ENCODE peak calls at places on chromosomes 6 and 20, in six cellular contexts. W, M, B, Q, R and X are unnamed samples.

GRCh38 chr20:47349365-47350180 is 6.9 kb downstream of the ZMYND8 start:
- DNase-seq in W (no peak), M (no peak), B (peak; percentile 47), Q (peak; percentile 46), R (no peak), X (no peak)

GRCh38 chr6:7161253-7161623 is 53.5 kb downstream of the RREB1 start:
- DNase-seq in W (no peak), M (no peak), B (no peak), Q (no peak), R (no peak), X (no peak)

GRCh38 chr20:63500151-63500901 is 1.4 kb upstream of the EEF1A2 start:
- DNase-seq in W (no peak), M (no peak), B (no peak), Q (no peak), R (no peak), X (no peak)

GRCh38 chr20:63003546-63003945 is 3.2 kb downstream of the BHLHE23 start:
- DNase-seq in W (no peak), M (no peak), B (no peak), Q (no peak), R (no peak), X (no peak)

GRCh38 chr20:49790077-49790798 is 22.4 kb upstream of the SLC9A8 start:
- DNase-seq in W (no peak), M (no peak), B (peak; percentile 88), Q (peak; percentile 87), R (no peak), X (no peak)

GRCh38 chr20:61762208-61762710 is 303.4 kb downstream of the TAF4 start:
- DNase-seq in W (no peak), M (no peak), B (no peak), Q (no peak), R (no peak), X (no peak)

GRCh38 chr6:114364295-114364694 is 21.5 kb upstream of the HS3ST5 start:
- DNase-seq in W (no peak), M (peak; percentile 18), B (no peak), Q (no peak), R (no peak), X (no peak)

GRCh38 chr6:77650098-77650663 is 2.7 kb upstream of the MEI4 start:
- DNase-seq in W (no peak), M (no peak), B (peak; percentile 17), Q (peak; percentile 24), R (no peak), X (no peak)

GRCh38 chr6:123940551-123940950 is 136.9 kb downstream of the NKAIN2 start:
- DNase-seq in W (no peak), M (no peak), B (no peak), Q (no peak), R (no peak), X (no peak)

GRCh38 chr20:47336013-47336754 is 20.3 kb downstream of the ZMYND8 start:
- DNase-seq in W (no peak), M (peak; percentile 96), B (peak; percentile 83), Q (no peak), R (no peak), X (no peak)

GRCh38 chr6:39280247-39280731 is 33.9 kb downstream of the KCNK17 start:
- DNase-seq in W (no peak), M (peak; percentile 16), B (peak; percentile 4), Q (no peak), R (no peak), X (no peak)

GRCh38 chr6:90918361-90918760 is 331.5 kb upstream of the MAP3K7 start:
- DNase-seq in W (no peak), M (no peak), B (no peak), Q (no peak), R (no peak), X (no peak)

GRCh38 chr6:33599413-33599911 is 19.4 kb upstream of the BAK1 start:
- DNase-seq in W (no peak), M (no peak), B (no peak), Q (no peak), R (no peak), X (no peak)

GRCh38 chr20:47561175-47561574 is 59.5 kb downstream of the NCOA3 start:
- DNase-seq in W (no peak), M (peak; percentile 42), B (peak; percentile 50), Q (no peak), R (no peak), X (no peak)

DNA sequence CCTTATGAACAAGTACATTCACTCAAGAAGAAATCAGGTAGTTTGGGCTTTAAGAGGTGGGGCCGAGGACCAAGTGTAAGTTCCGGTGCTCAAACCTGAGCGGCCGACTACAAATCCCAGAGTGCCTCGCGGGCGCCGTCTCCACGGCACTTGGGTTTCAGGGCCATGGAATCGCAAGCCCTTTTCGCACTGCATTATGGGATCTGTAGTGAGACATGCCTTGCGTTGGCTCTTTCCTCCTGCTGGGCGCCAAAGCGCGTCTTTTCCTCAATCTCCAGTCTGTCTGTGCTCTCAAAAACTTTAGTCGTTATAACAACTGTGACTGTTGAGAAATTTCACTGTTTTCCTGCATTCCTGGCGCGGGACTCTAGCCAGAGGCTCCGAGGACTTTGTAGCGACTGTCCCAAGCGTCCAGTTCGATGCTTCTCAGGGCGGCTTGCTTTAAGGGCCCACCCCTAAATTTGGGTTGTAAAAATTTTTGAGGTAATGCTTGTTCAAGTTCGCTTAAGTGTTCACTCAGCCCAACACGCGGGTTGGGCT is 408 bp upstream of the FBXO9 start:
- DNase-seq in W (peak; percentile 98), M (peak; percentile 97), B (peak; percentile 98), Q (peak; percentile 98), R (peak; percentile 90), X (peak; percentile 86)
- TF ChIP-seq CTCF in W (no peak), M (no peak), B (peak; percentile 6), Q (no peak), R (peak; percentile 14), X (no peak)

GRCh38 chr6:41724638-41725501 is 10.5 kb downstream of the TFEB start:
- DNase-seq in W (no peak), M (no peak), B (no peak), Q (no peak), R (no peak), X (no peak)
- TF ChIP-seq CTCF in W (no peak), M (no peak), B (no peak), Q (no peak), R (no peak), X (no peak)

GRCh38 chr20:46088409-46089075 is 1.2 kb downstream of the NCOA5 start:
- DNase-seq in W (no peak), M (peak; percentile 25), B (peak; percentile 22), Q (peak; percentile 28), R (no peak), X (no peak)
- TF ChIP-seq CTCF in W (no peak), M (no peak), B (no peak), Q (no peak), R (no peak), X (no peak)

DNA sequence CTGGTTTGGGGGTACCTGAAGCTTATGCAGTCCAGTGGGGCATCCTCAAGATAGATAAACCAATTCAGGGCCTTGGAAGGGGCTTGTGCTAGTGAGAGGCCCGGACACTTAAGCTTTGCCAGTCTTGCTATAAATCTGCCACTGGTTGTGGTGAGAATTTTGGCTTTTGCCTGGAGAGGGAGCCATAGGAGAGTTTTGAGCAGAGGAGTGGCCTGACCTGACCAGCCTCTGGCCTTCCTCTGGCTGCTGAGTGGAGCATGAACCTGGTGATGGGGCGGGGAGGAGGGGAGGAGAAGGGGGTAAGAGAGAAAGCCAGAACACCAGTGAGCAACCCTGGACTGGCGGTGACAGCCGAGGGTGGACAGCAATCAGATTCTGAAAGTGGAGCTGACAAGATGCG is 7.1 kb downstream of the TMEM74B start:
- DNase-seq in W (no peak), M (peak; percentile 12), B (peak; percentile 24), Q (no peak), R (no peak), X (no peak)
- TF ChIP-seq CTCF in W (no peak), M (no peak), B (peak; percentile 12), Q (no peak), R (no peak), X (no peak)

DNA sequence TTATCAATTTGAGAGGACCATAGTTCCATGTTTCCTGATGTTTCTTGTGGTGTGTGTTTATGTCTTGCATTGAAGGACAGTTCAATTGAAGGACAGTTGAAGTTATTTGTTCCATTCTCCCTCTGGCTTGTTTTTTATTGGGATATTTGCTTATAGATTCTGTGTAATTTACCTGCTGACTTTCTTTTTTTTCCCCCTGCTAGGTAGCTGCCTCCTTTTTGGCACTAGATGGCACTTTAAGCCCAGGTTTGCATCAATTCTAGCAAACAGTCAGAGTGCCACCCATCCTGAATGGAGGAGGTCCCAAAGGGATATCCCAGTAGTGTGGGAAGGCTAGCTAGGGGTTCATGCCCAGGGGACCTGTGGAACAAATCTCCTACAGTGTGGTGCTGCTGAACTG is 78.1 kb downstream of the CFAP61 start:
- DNase-seq in W (no peak), M (peak; percentile 5), B (peak; percentile 17), Q (peak; percentile 12), R (no peak), X (no peak)
- TF ChIP-seq CTCF in W (no peak), M (peak; percentile 2), B (no peak), Q (peak; percentile 1), R (no peak), X (no peak)

GRCh38 chr20:44942264-44942973 is 17.8 kb downstream of the TOMM34 start:
- DNase-seq in W (no peak), M (no peak), B (no peak), Q (no peak), R (no peak), X (no peak)
- TF ChIP-seq CTCF in W (no peak), M (no peak), B (no peak), Q (no peak), R (no peak), X (no peak)

DNA sequence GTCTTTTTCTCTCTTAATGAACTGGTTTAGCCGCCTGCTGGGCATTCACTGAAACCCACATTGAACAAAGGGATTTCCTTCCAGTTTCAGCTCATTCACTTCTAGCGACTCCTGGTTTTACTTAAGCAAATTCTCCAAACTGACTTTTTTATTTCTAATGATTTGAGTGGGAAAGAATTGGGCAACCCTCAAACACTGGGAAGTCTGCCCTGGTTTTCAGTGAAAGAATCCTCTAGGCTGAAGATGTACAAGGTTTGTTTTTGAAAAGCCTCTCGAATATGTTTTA is 45.5 kb downstream of the PLAGL1 start:
- DNase-seq in W (no peak), M (peak; percentile 66), B (peak; percentile 32), Q (peak; percentile 49), R (no peak), X (no peak)
- TF ChIP-seq CTCF in W (no peak), M (peak; percentile 57), B (peak; percentile 29), Q (peak; percentile 44), R (no peak), X (no peak)